ENCODE peak calls at places on chromosomes 16 and 17, in four cellular contexts. J, Y, T and H are unnamed samples.

GRCh38 chr17:12024332-12024731 is 3.7 kb downstream of the MAP2K4 start:
- DNase-seq in T (no peak), Y (peak), J (no peak), H (no peak)

GRCh38 chr16:5615868-5616642 is 518.5 kb upstream of the EEF2KMT start:
- DNase-seq in Y (peak), T (peak), J (peak), H (no peak)

GRCh38 chr16:11672206-11673090 is 4.2 kb downstream of the SNN start:
- DNase-seq in Y (no peak), J (no peak), T (no peak), H (no peak)

GRCh38 chr17:33390479-33391027 is 97.5 kb upstream of the ASIC2 start:
- DNase-seq in J (no peak), T (no peak), Y (no peak), H (no peak)

GRCh38 chr17:27419156-27419555 is 37.1 kb upstream of the KSR1 start:
- DNase-seq in T (no peak), Y (no peak), J (no peak), H (no peak)

GRCh38 chr17:9928601-9929341 is 23.7 kb upstream of the RCVRN start:
- DNase-seq in T (peak), J (no peak), Y (peak), H (no peak)

GRCh38 chr16:10756574-10756973 is 12.9 kb downstream of the NUBP1 start:
- DNase-seq in J (no peak), Y (no peak), T (no peak), H (no peak)

GRCh38 chr16:50505714-50506542 is 42.3 kb upstream of the NKD1 start:
- DNase-seq in J (no peak), T (no peak), Y (no peak), H (no peak)

GRCh38 chr17:63881935-63882601 is at the start of gene GH2:
- DNase-seq in Y (peak), J (peak), T (peak), H (no peak)

GRCh38 chr17:28482551-28483199 is 9.2 kb downstream of the SLC13A2 start:
- DNase-seq in T (no peak), Y (no peak), J (peak), H (no peak)

GRCh38 chr17:29836643-29837042 is 93.4 kb downstream of the SSH2 start:
- DNase-seq in J (no peak), Y (no peak), T (no peak), H (peak)